ENCODE peak calls at places on chromosomes 12 and 14, in six cellular contexts. S is GM12878, E is HepG2, B is GM12891, A is K562, H is H1. Y is an unnamed sample.

GRCh38 chr12:69007166-69007857 is 74.3 kb upstream of the CPM start:
- DNase-seq in A (no peak), H (peak; percentile 49), S (no peak), B (no peak), E (no peak), Y (no peak)

GRCh38 chr12:42238240-42239140 is at the start of gene YAF2:
- DNase-seq in S (peak; percentile 32), A (peak; percentile 94), H (no peak), E (peak; percentile 74), B (peak; percentile 82), Y (peak; percentile 75)

GRCh38 chr12:106195638-106196037 is 52.2 kb downstream of the CKAP4 start:
- DNase-seq in S (no peak), A (no peak), H (no peak), E (peak; percentile 72), B (no peak), Y (no peak)

GRCh38 chr12:40469736-40470135 is 222.5 kb upstream of the CNTN1 start:
- DNase-seq in A (no peak), B (no peak), H (no peak), S (no peak), E (no peak), Y (no peak)

GRCh38 chr12:104747956-104748355 is 210.1 kb downstream of the SLC41A2 start:
- DNase-seq in S (no peak), B (no peak), E (no peak), H (no peak), A (no peak), Y (no peak)

GRCh38 chr14:100857923-100858837 is 32.3 kb downstream of the MEG3 start:
- DNase-seq in B (no peak), A (no peak), E (no peak), H (no peak), S (no peak), Y (no peak)

GRCh38 chr12:112992541-112993398 is 14.5 kb downstream of the OAS2 start:
- DNase-seq in A (peak; percentile 73), H (peak; percentile 29), E (peak; percentile 63), B (no peak), S (no peak), Y (peak; percentile 29)

GRCh38 chr12:64670856-64671639 is 60.8 kb downstream of the RASSF3 start:
- DNase-seq in B (no peak), S (no peak), E (no peak), H (no peak), A (peak; percentile 48), Y (no peak)

GRCh38 chr12:27936196-27936595 is 36.3 kb downstream of the PTHLH start:
- DNase-seq in A (no peak), B (no peak), E (no peak), S (no peak), H (no peak), Y (no peak)

GRCh38 chr12:70028515-70028914 is 203.5 kb downstream of the MYRFL start:
- DNase-seq in B (no peak), E (no peak), H (no peak), S (no peak), A (no peak), Y (no peak)

GRCh38 chr12:44155349-44155748 is 319.5 kb downstream of the TMEM117 start:
- DNase-seq in E (no peak), H (no peak), S (no peak), A (no peak), B (no peak), Y (no peak)

GRCh38 chr12:131381716-131382430 is 329.0 kb upstream of the SFSWAP start:
- DNase-seq in A (no peak), B (no peak), S (no peak), E (no peak), H (no peak), Y (no peak)

GRCh38 chr12:80924437-80924836 is 13.3 kb downstream of the LIN7A start:
- DNase-seq in E (peak; percentile 31), A (no peak), S (no peak), B (no peak), H (no peak), Y (no peak)

GRCh38 chr12:48316491-48316890 is 34.2 kb downstream of the ZNF641 start:
- DNase-seq in A (no peak), H (no peak), E (no peak), S (no peak), B (no peak), Y (no peak)

GRCh38 chr12:104166465-104166864 is 28.5 kb upstream of the NFYB start:
- DNase-seq in S (no peak), H (no peak), E (no peak), A (peak; percentile 21), B (no peak), Y (no peak)

GRCh38 chr14:35594616-35595015 is 60.7 kb downstream of the INSM2 start:
- DNase-seq in E (no peak), A (no peak), S (no peak), H (no peak), B (no peak), Y (no peak)

GRCh38 chr12:98503343-98503592 is 12.1 kb upstream of the TMPO start:
- DNase-seq in B (peak; percentile 50), A (peak; percentile 93), H (peak; percentile 86), E (peak; percentile 84), S (peak; percentile 93), Y (peak; percentile 46)

GRCh38 chr14:73754911-73755360 is 40.8 kb upstream of the PNMA1 start:
- DNase-seq in B (no peak), E (no peak), H (no peak), A (no peak), S (no peak), Y (no peak)

GRCh38 chr12:45216297-45216982 is 545 bp downstream of the ANO6 start:
- DNase-seq in E (peak; percentile 30), S (no peak), H (no peak), A (peak; percentile 65), B (peak; percentile 32), Y (peak; percentile 44)

GRCh38 chr12:42475055-42475454 is 114.5 kb downstream of the PRICKLE1 start:
- DNase-seq in S (no peak), H (no peak), B (no peak), E (no peak), A (no peak), Y (no peak)

GRCh38 chr14:64726585-64726890 is 22.3 kb downstream of the PLEKHG3 start:
- DNase-seq in E (no peak), B (no peak), A (no peak), S (no peak), H (no peak), Y (no peak)

GRCh38 chr12:79764641-79765040 is 73.9 kb upstream of the PAWR start:
- DNase-seq in B (no peak), S (no peak), A (no peak), E (no peak), H (no peak), Y (no peak)

GRCh38 chr12:110467847-110468211 is 228 bp downstream of the GPN3 start:
- DNase-seq in E (no peak), H (no peak), S (no peak), A (no peak), B (no peak), Y (no peak)
- TF ChIP-seq POLR2A in E (no peak), H (no peak), S (no peak), A (peak; percentile 83), B (no peak), Y (no peak)

GRCh38 chr14:32998433-32998832 is 59.8 kb downstream of the NPAS3 start:
- DNase-seq in B (no peak), E (no peak), A (no peak), S (no peak), H (no peak), Y (no peak)
- TF ChIP-seq TAF1 in B (no peak), E (no peak), A (no peak), S (no peak), H (no peak), Y (no peak)

GRCh38 chr12:89354630-89354931 is 2.3 kb upstream of the DUSP6 start:
- DNase-seq in H (no peak), E (no peak), S (no peak), A (no peak), B (peak; percentile 12), Y (no peak)

GRCh38 chr12:89355243-89356068 is 3.2 kb upstream of the DUSP6 start:
- DNase-seq in H (no peak), E (peak; percentile 65), S (no peak), B (no peak), A (no peak), Y (no peak)

GRCh38 chr12:89353188-89353822 is 1.0 kb upstream of the DUSP6 start:
- DNase-seq in B (peak; percentile 21), A (no peak), E (peak; percentile 89), S (no peak), H (no peak), Y (peak; percentile 27)

GRCh38 chr12:89352492-89353187 is at the start of gene DUSP6:
- DNase-seq in A (no peak), S (no peak), H (peak; percentile 96), B (peak; percentile 23), E (peak; percentile 98), Y (peak; percentile 38)

GRCh38 chr12:89353823-89354629 is 1.7 kb upstream of the DUSP6 start:
- DNase-seq in E (peak; percentile 85), H (peak; percentile 67), B (peak; percentile 39), S (no peak), A (no peak), Y (peak; percentile 40)
- TF ChIP-seq POLR2A in E (peak; percentile 61), H (no peak), B (no peak), S (no peak), A (no peak), Y (no peak)

DNA sequence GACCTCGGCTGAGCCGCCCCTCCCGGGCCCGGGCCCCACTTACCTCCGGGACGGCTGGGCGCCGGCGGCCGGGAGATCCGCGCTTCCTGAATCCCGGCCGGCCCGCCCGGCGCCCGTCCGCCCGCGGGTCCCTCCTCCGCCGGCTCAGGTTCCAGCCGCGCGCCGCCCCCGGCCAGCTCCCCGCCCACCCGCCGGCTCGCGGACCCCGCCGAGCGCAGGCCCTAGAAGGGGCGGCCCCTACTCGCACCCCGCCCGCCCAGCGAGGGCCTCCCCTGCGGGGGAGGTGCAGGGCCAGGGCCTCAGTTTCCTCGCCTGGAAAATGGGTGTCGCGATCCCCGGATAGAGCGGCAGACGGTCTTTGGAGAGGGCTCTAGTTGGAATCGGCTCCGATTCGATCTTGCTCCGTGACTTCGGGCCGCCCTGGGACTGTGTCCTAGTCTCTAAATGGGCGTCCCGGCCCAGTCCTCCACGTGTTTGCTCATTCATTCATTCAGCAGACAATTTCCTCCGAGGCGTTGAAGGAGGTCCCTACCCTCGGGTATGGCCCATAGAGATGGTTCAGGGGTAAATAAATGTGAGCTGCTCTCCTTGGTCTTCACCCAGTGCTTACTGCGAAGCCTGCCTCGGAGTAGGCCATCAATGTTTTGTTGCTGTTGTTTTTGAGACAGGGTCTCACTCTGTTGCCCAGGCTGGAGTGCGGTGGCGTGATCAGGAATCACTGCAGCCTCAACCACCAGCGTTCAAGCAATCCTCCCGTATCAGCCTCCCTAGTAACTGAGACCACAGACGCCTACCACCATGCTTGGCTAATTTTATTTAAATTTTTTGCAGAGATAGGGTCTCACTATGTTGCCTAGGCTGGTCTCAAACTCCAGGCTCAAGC is at the start of gene TRPV4:
- DNase-seq in H (no peak), B (no peak), S (no peak), A (no peak), E (no peak), Y (no peak)
- TF ChIP-seq TAF1 in H (peak; percentile 22), B (no peak), S (no peak), A (no peak), E (no peak), Y (no peak)

GRCh38 chr12:53984901-53985357 is at the start of gene HOXC10:
- DNase-seq in S (peak; percentile 38), H (no peak), E (peak; percentile 53), B (peak; percentile 77), A (peak; percentile 97), Y (peak; percentile 76)
- TF ChIP-seq POLR2A in S (no peak), H (no peak), E (no peak), B (no peak), A (no peak), Y (no peak)

Y was measured in GM12892.